ENCODE peak calls at places on chromosome 2, in nine cellular contexts. L is spleen, K is ovary, Y is omental fat pad, P is AG04450, V is bronchial epithelial cell, J is fibroblast of mammary gland, S is OCI-LY7, R is A549. A is an unnamed sample.
A peak's percentile ranks its signal among the peaks of the same experiment; 100 is the strongest.

GRCh38 chr2:46275995-46276394 is 21.2 kb upstream of the EPAS1 start:
- DNase-seq in P (no peak), V (no peak), S (no peak), R (no peak), K (peak; percentile 76), J (no peak), Y (no peak), L (peak; percentile 89), A (peak; percentile 48)

GRCh38 chr2:214808961-214809750 is at the start of gene BARD1:
- DNase-seq in J (peak; percentile 53), R (peak; percentile 49), P (peak; percentile 10), L (peak; percentile 86), V (peak; percentile 42), S (peak; percentile 81), K (peak; percentile 57), Y (no peak), A (peak; percentile 92)

GRCh38 chr2:79620679-79621078 is 107.8 kb downstream of the CTNNA2 start:
- DNase-seq in K (no peak), L (no peak), J (no peak), Y (no peak), P (no peak), V (no peak), R (peak; percentile 29), S (no peak), A (no peak)

GRCh38 chr2:64273524-64274398 is 129.5 kb upstream of the PELI1 start:
- DNase-seq in P (peak; percentile 33), S (no peak), L (no peak), Y (no peak), K (peak; percentile 52), V (peak; percentile 94), R (peak; percentile 17), J (peak; percentile 97), A (peak; percentile 67)

GRCh38 chr2:191333911-191334357 is 88.7 kb downstream of the MYO1B start:
- DNase-seq in R (no peak), L (no peak), J (peak; percentile 97), S (no peak), P (peak; percentile 59), Y (no peak), K (no peak), V (peak; percentile 35), A (no peak)

GRCh38 chr2:108288534-108289106 is at the start of gene SULT1C2:
- DNase-seq in L (no peak), K (no peak), R (peak; percentile 23), P (no peak), J (peak; percentile 24), Y (no peak), S (no peak), V (no peak), A (no peak)

GRCh38 chr2:42238644-42239288 is 69.6 kb downstream of the EML4 start:
- DNase-seq in P (no peak), V (peak; percentile 56), J (peak; percentile 24), R (peak; percentile 76), K (no peak), L (no peak), S (peak; percentile 76), Y (no peak), A (peak; percentile 24)

GRCh38 chr2:126849054-126849453 is 49.6 kb upstream of the TEX51 start:
- DNase-seq in S (no peak), Y (no peak), P (no peak), V (no peak), J (no peak), R (no peak), K (no peak), L (no peak), A (no peak)

GRCh38 chr2:133591164-133591563 is 22.9 kb upstream of the NCKAP5 start:
- DNase-seq in R (no peak), Y (no peak), P (peak; percentile 23), K (no peak), J (no peak), V (no peak), L (no peak), S (no peak), A (no peak)

GRCh38 chr2:78977661-78978145 is 47.8 kb upstream of the REG3G start:
- DNase-seq in Y (no peak), J (no peak), L (no peak), P (no peak), K (no peak), S (peak; percentile 86), R (no peak), V (no peak), A (no peak)

GRCh38 chr2:199757466-199757865 is 93.5 kb downstream of the FTCDNL1 start:
- DNase-seq in V (no peak), L (no peak), S (no peak), K (no peak), R (no peak), Y (no peak), J (peak; percentile 18), P (no peak), A (no peak)

GRCh38 chr2:20025065-20025786 is 12.8 kb upstream of the MATN3 start:
- DNase-seq in J (no peak), R (no peak), P (no peak), Y (no peak), K (no peak), S (no peak), L (no peak), V (no peak), A (no peak)

GRCh38 chr2:69789129-69789528 is 40.3 kb upstream of the GMCL1 start:
- DNase-seq in V (no peak), P (peak; percentile 62), S (peak; percentile 11), Y (no peak), R (peak; percentile 91), J (peak; percentile 65), K (no peak), L (no peak), A (no peak)

GRCh38 chr2:189088566-189089225 is 90.9 kb downstream of the COL5A2 start:
- DNase-seq in Y (no peak), P (no peak), V (no peak), S (no peak), L (no peak), K (no peak), J (no peak), R (no peak), A (no peak)

GRCh38 chr2:54373855-54374254 is 82.3 kb upstream of the SPTBN1 start:
- DNase-seq in P (no peak), K (no peak), J (no peak), S (no peak), Y (no peak), L (no peak), R (no peak), V (no peak), A (no peak)

GRCh38 chr2:54381293-54381692 is 74.8 kb upstream of the SPTBN1 start:
- DNase-seq in S (no peak), J (no peak), V (no peak), P (no peak), K (no peak), L (no peak), Y (no peak), R (no peak), A (no peak)

GRCh38 chr2:54380627-54381026 is 75.5 kb upstream of the SPTBN1 start:
- DNase-seq in R (no peak), J (no peak), Y (no peak), P (no peak), L (no peak), V (no peak), S (no peak), K (no peak), A (no peak)

GRCh38 chr2:54374965-54375364 is 81.2 kb upstream of the SPTBN1 start:
- DNase-seq in V (no peak), K (no peak), P (no peak), L (no peak), Y (no peak), R (no peak), J (no peak), S (no peak), A (no peak)

GRCh38 chr2:54377901-54378493 is 78.1 kb upstream of the SPTBN1 start:
- DNase-seq in Y (no peak), J (no peak), V (no peak), L (no peak), K (no peak), R (no peak), P (no peak), S (no peak), A (no peak)
- TF ChIP-seq CTCF in Y (no peak), J (no peak), V (no peak), L (no peak), K (no peak), R (no peak), P (no peak), S (no peak), A (no peak)

GRCh38 chr2:187658952-187659525 is 104.8 kb upstream of the TFPI start:
- DNase-seq in K (no peak), P (peak; percentile 6), V (peak; percentile 34), S (peak; percentile 1), L (no peak), Y (no peak), J (peak; percentile 41), R (peak; percentile 44), A (no peak)
- TF ChIP-seq CTCF in K (no peak), P (peak; percentile 69), V (peak; percentile 49), S (peak; percentile 12), L (peak; percentile 29), Y (no peak), J (peak; percentile 49), R (no peak), A (no peak)

DNA sequence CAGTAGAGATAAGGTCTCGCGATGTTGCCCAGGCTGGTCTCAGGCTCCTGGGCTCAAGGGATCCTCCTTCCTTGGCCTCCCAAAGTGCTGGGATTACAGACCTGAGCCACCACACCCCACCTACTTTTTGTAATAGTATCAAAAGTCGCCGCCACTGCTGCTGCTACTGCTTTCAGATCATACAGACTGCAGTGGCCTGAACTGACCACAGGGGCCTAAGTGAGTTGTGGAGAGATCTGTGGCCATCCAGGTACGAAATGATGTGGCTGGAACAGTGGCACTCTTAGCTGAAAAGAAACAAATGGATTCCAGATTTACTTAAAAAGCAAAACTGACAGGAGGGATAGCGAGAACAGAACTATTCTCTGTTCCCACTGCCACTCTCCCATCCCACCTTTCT is 32.9 kb upstream of the POMC start:
- DNase-seq in K (no peak), S (no peak), L (no peak), Y (no peak), J (no peak), R (peak; percentile 45), P (no peak), V (no peak), A (no peak)
- TF ChIP-seq CTCF in K (no peak), S (peak; percentile 50), L (no peak), Y (no peak), J (peak; percentile 19), R (no peak), P (peak; percentile 43), V (no peak), A (no peak)

DNA sequence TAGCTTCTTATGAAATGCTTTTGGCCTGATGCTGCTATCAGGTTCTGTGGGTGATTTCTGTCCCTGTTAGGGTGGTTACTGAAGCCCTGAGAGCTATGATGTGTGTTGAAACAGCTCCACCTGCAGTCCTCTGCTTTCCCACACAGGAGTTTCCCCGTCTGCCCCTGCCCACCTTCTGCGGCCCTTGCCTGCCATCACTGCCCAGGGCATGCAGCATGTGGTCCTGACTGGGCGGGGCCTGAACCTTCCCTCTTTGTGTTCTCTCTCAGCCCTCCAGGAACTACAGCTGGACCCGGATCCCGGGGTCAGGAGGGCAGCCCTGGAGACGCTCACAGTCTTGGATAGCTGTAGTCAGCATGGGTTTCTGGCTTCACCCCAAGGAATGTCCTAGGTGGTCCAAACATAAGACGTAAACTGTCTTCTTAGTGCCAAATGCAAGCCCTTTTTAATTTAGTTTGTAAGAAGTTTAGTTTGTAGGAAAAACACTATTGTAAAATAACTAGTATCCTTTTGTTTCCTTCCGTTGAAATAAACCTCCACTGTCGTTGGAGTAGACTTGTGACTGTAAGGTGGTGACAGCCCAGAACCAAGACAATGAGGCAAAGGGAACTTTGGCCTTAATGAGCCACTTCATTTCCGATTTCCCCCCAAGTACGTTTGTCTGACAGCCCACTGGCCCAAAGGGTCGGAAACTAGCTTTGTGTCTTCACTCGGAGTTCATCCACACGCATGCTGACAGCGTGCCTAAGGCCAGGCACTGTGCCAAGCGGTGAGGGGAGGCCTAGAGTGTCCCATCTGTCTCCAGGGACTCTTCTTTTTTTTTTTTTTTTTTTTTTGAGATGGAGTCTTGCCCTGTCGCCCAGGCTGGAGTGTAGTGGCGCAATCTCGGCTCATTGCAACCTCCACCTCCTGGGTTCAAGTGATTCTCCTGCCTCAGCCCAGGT is 21.2 kb downstream of the HJURP start:
- DNase-seq in S (peak; percentile 38), Y (no peak), J (peak; percentile 71), R (peak; percentile 97), L (peak; percentile 46), K (peak; percentile 44), V (peak; percentile 71), P (peak; percentile 42), A (no peak)
- TF ChIP-seq CTCF in S (peak; percentile 60), Y (no peak), J (peak; percentile 40), R (peak; percentile 89), L (no peak), K (no peak), V (peak; percentile 79), P (peak; percentile 55), A (no peak)